ENCODE peak calls at places on chromosomes 13 and 19, in four cellular contexts. L is K562, Y is IMR-90, A is GM12878. E is an unnamed sample.

GRCh38 chr19:38707512-38708114 is 36.7 kb downstream of the CAPN12 start:
- DNase-seq in A (no peak), Y (peak; percentile 23), L (no peak), E (peak; percentile 91)

GRCh38 chr19:1847684-1848398 is 442 bp downstream of the REXO1 start:
- DNase-seq in L (peak; percentile 62), Y (peak; percentile 40), A (no peak), E (peak; percentile 64)

GRCh38 chr19:10230155-10230903 is 802 bp downstream of the S1PR2 start:
- DNase-seq in L (peak; percentile 71), A (no peak), Y (peak; percentile 58), E (no peak)

GRCh38 chr19:1501200-1501595 is 10.2 kb downstream of the REEP6 start:
- DNase-seq in L (no peak), A (no peak), Y (no peak), E (no peak)

GRCh38 chr19:1101337-1101698 is 2.5 kb upstream of the GPX4 start:
- DNase-seq in L (no peak), Y (no peak), A (no peak), E (no peak)

GRCh38 chr13:80921556-80921955 is 580.6 kb upstream of the SPRY2 start:
- DNase-seq in A (no peak), Y (no peak), L (no peak), E (peak; percentile 91)

GRCh38 chr19:34639491-34640085 is 37.4 kb downstream of the SCGB2B2 start:
- DNase-seq in L (peak; percentile 59), Y (peak; percentile 72), A (peak; percentile 13), E (peak; percentile 53)

GRCh38 chr13:100203696-100204367 is 114.9 kb downstream of the PCCA start:
- DNase-seq in L (no peak), Y (peak; percentile 78), A (no peak), E (no peak)

GRCh38 chr19:869245-870177 is 10.0 kb downstream of the CFD start:
- DNase-seq in A (no peak), L (no peak), Y (peak; percentile 96), E (peak; percentile 88)

GRCh38 chr13:100650321-100650720 is 24.3 kb downstream of the TMTC4 start:
- DNase-seq in A (no peak), L (no peak), Y (no peak), E (no peak)

GRCh38 chr13:33078268-33078667 is 62.0 kb downstream of the KL start:
- DNase-seq in L (no peak), Y (no peak), A (no peak), E (no peak)

GRCh38 chr13:102862624-102863210 is 16.9 kb downstream of the ERCC5 start:
- DNase-seq in Y (no peak), L (no peak), A (no peak), E (no peak)

GRCh38 chr19:48064509-48064908 is 20.6 kb upstream of the CABP5 start:
- DNase-seq in Y (peak; percentile 54), L (no peak), A (no peak), E (no peak)

GRCh38 chr19:1837625-1838105 is 10.6 kb downstream of the REXO1 start:
- DNase-seq in A (no peak), L (peak; percentile 73), Y (no peak), E (peak; percentile 44)

GRCh38 chr13:98476106-98476505 is 100.8 kb downstream of the STK24 start:
- DNase-seq in L (no peak), Y (no peak), A (no peak), E (peak; percentile 24)

GRCh38 chr13:111177081-111177711 is 62.1 kb downstream of the ARHGEF7 start:
- DNase-seq in A (no peak), Y (peak; percentile 68), L (no peak), E (peak; percentile 95)

GRCh38 chr19:45347570-45348366 is 7.2 kb downstream of the KLC3 start:
- DNase-seq in L (no peak), Y (no peak), A (no peak), E (no peak)

GRCh38 chr19:39030854-39031367 is 1.4 kb downstream of the FBXO27 start:
- DNase-seq in A (no peak), L (no peak), Y (no peak), E (no peak)

GRCh38 chr19:39410620-39411005 is 1.9 kb upstream of the PLEKHG2 start:
- DNase-seq in Y (no peak), L (no peak), A (no peak), E (no peak)

GRCh38 chr19:1843646-1844394 is 4.5 kb downstream of the REXO1 start:
- DNase-seq in L (no peak), Y (no peak), A (no peak), E (no peak)

GRCh38 chr19:28289294-28290063 is 923.5 kb downstream of the UQCRFS1 start:
- DNase-seq in A (no peak), Y (no peak), L (no peak), E (peak; percentile 37)

GRCh38 chr13:73421310-73421912 is 362.6 kb downstream of the KLF5 start:
- DNase-seq in Y (peak; percentile 68), L (no peak), A (no peak), E (no peak)

GRCh38 chr19:4754248-4754647 is 30.6 kb upstream of the DPP9 start:
- DNase-seq in A (no peak), L (peak; percentile 12), Y (peak; percentile 13), E (no peak)

GRCh38 chr19:53664152-53664551 is 32.4 kb downstream of the DPRX start:
- DNase-seq in A (no peak), Y (no peak), L (no peak), E (no peak)

GRCh38 chr13:108031859-108032258 is 183.5 kb downstream of the LIG4 start:
- DNase-seq in L (no peak), Y (no peak), A (no peak), E (no peak)

GRCh38 chr19:33500991-33501390 is 20.6 kb downstream of the PEPD start:
- DNase-seq in L (no peak), Y (no peak), A (no peak), E (no peak)

GRCh38 chr13:93859666-93860065 is 619.8 kb downstream of the DCT start:
- DNase-seq in L (no peak), Y (peak; percentile 90), A (no peak), E (no peak)
- TF ChIP-seq FOS in L (no peak), Y (peak; percentile 40), A (no peak), E (no peak)

GRCh38 chr19:13583753-13584152 is 77.5 kb upstream of the CACNA1A start:
- DNase-seq in L (no peak), A (no peak), Y (no peak), E (no peak)

GRCh38 chr19:13574933-13575332 is 68.7 kb upstream of the CACNA1A start:
- DNase-seq in Y (peak; percentile 39), A (no peak), L (peak; percentile 48), E (no peak)

GRCh38 chr19:13576726-13577125 is 70.4 kb upstream of the CACNA1A start:
- DNase-seq in L (no peak), A (no peak), Y (no peak), E (no peak)

GRCh38 chr19:13583114-13583513 is 76.8 kb upstream of the CACNA1A start:
- DNase-seq in A (no peak), L (no peak), Y (no peak), E (no peak)

GRCh38 chr19:13579388-13580060 is 73.2 kb upstream of the CACNA1A start:
- DNase-seq in A (no peak), L (peak; percentile 36), Y (peak; percentile 65), E (no peak)
- TF ChIP-seq CTCF in A (no peak), L (no peak), Y (no peak), E (no peak)

GRCh38 chr19:21052902-21053301 is 29.1 kb upstream of the ZNF714 start:
- DNase-seq in A (no peak), L (no peak), Y (no peak), E (no peak)
- H3K9me3 ChIP-seq in A (peaks cover 32% of the 10 kb centered on the region), L (peaks cover 11% of the 10 kb centered on the region), Y (peaks cover 11% of the 10 kb centered on the region), E (peaks cover 2% of the 10 kb centered on the region)

DNA sequence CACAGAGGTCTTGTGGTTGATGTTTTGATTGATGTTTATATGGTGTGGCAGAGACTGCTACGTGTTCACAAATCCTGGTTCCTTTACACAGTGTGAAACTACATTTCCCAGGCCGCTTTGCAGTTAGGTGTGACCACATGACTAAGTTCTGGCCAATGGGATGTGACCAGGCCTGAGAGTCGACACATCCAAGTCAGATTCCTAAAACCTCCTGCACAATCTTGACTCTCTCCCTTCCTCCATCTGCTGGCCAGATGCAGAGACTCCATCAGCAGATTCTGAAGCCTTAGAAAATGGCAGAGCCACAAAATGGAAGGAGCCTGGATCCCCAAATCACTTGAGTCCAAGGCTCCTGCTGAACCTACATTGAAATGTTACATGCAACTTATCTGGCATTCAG is 12.6 kb downstream of the CD37 start:
- DNase-seq in A (no peak), L (peak; percentile 70), Y (peak; percentile 82), E (peak; percentile 43)
- TF ChIP-seq FOS in A (no peak), L (peak; percentile 63), Y (no peak), E (no peak)

GRCh38 chr19:43766755-43767043 is 11.9 kb upstream of the SMG9 start:
- DNase-seq in A (no peak), Y (no peak), L (no peak), E (no peak)
- TF ChIP-seq CTCF in A (no peak), Y (no peak), L (no peak), E (no peak)

GRCh38 chr19:13212759-13213330 is 62.6 kb downstream of the IER2 start:
- DNase-seq in A (peak; percentile 20), L (peak; percentile 87), Y (peak; percentile 43), E (peak; percentile 39)
- H3K9me3 ChIP-seq in A (no peaks in the 10 kb centered on the region), L (no peaks in the 10 kb centered on the region), Y (no peaks in the 10 kb centered on the region), E (no peaks in the 10 kb centered on the region)

GRCh38 chr13:83883061-83883523 is 818 bp upstream of the SLITRK1 start:
- DNase-seq in A (no peak), L (no peak), Y (no peak), E (no peak)

GRCh38 chr13:83881031-83881727 is 1.1 kb downstream of the SLITRK1 start:
- DNase-seq in Y (no peak), A (no peak), L (no peak), E (no peak)

GRCh38 chr13:83882626-83882959 is 319 bp upstream of the SLITRK1 start:
- DNase-seq in Y (no peak), L (no peak), A (no peak), E (no peak)

GRCh38 chr13:83880275-83881027 is 1.8 kb downstream of the SLITRK1 start:
- DNase-seq in L (no peak), A (no peak), Y (no peak), E (no peak)

DNA sequence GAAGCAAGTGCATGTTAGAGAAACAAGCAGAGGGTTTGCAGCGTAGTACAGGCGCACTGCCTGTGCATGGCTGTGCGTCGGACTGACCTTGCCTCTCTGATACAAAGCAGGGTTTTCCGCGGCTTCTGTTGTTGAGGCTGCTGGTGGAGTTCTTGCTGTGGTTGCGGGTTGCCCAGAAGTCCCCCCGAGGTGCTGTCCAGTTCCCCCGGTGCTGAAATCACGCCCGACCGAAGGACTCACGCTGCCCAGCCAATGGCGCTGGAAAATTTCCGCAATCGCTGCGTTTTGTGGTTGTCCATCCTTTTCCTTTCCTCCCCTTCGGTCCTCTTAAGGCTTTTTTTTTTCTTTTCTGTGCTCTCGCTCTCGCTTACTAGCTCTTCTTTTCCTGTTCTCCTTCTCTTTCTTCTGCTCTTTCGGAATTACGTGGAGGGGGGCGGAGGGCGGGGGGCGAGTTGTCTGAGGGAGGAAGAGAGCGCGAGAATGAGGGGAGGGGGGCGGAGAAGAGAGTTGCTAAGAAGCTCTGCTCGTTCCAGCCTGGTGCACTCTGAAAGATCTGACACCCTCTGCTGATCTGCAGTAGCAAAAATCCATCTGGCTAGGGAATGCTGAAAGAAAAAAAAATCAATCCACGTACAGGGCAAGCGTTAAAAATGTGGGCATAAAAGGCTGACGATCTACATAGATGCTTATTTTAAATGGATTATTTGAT is at the start of gene SLITRK1:
- DNase-seq in L (no peak), Y (peak; percentile 19), A (peak; percentile 9), E (no peak)
- TF ChIP-seq FOS in L (no peak), Y (no peak), A (no peak), E (no peak)

E was measured in endothelial cell of umbilical vein.